ENCODE peak calls at places on chromosomes 13 and 19, in eight cellular contexts. I, N, R, E, O, K, D and H are unnamed samples.

GRCh38 chr19:11381535-11382369 is 2.4 kb downstream of the EPOR start:
- DNase-seq in I (no peak), O (no peak), K (peak; percentile 81), R (peak; percentile 84), D (peak; percentile 96), E (peak; percentile 92), N (peak; percentile 98), H (peak; percentile 82)

GRCh38 chr19:46350758-46351159 is 3.9 kb downstream of the PPP5C start:
- DNase-seq in K (no peak), N (no peak), D (no peak), I (no peak), R (no peak), E (no peak), O (no peak), H (peak; percentile 35)

GRCh38 chr13:67736646-67737420 is 506.7 kb upstream of the PCDH9 start:
- DNase-seq in K (no peak), O (peak; percentile 37), R (peak; percentile 7), D (peak; percentile 59), N (peak; percentile 83), E (no peak), I (no peak), H (no peak)

GRCh38 chr13:46934749-46935148 is 37.9 kb upstream of the HTR2A start:
- DNase-seq in I (no peak), O (no peak), E (no peak), K (no peak), D (peak; percentile 3), R (no peak), N (no peak), H (no peak)

GRCh38 chr19:35882074-35882832 is 13.9 kb downstream of the APLP1 start:
- DNase-seq in I (no peak), E (peak; percentile 82), K (peak; percentile 58), R (peak; percentile 59), N (peak; percentile 76), D (peak; percentile 69), O (peak; percentile 61), H (peak; percentile 69)

GRCh38 chr13:49679244-49679643 is 12.0 kb downstream of the EBPL start:
- DNase-seq in I (no peak), K (no peak), R (peak; percentile 58), N (peak; percentile 21), D (peak; percentile 4), E (no peak), O (no peak), H (no peak)

GRCh38 chr19:43420954-43421353 is 6.3 kb downstream of the TEX101 start:
- DNase-seq in R (no peak), I (no peak), N (no peak), D (no peak), E (no peak), O (no peak), K (no peak), H (no peak)

GRCh38 chr13:90867336-90867683 is 480.2 kb upstream of the MIR17HG start:
- DNase-seq in N (peak; percentile 84), E (peak; percentile 73), K (no peak), R (peak; percentile 91), I (no peak), O (peak; percentile 7), D (peak; percentile 63), H (peak; percentile 2)

GRCh38 chr13:90105881-90106496 is 1241.5 kb upstream of the MIR17HG start:
- DNase-seq in E (no peak), R (no peak), O (no peak), N (peak; percentile 75), I (no peak), K (no peak), D (peak; percentile 4), H (no peak)